ENCODE peak calls at places on chromosomes 6 and 20, in nine cellular contexts. B is small intestine; K is CD4-positive, alpha-beta memory T cell; W is heart left ventricle; U is Peyer's patch; A is tibial artery; Z is upper lobe of left lung; S is lower lobe of right lung; V is IMR-90. P is an unnamed sample.
A peak's percentile ranks its signal among the peaks of the same experiment; 100 is the strongest.

GRCh38 chr6:24658573-24659511 is 7.9 kb downstream of the TDP2 start:
- DNase-seq in S (no peak), U (no peak), A (no peak), Z (peak; percentile 57), B (peak; percentile 57), K (no peak), W (no peak), V (peak; percentile 90), P (peak; percentile 71)

GRCh38 chr20:50540620-50541605 is 30.7 kb downstream of the PTPN1 start:
- DNase-seq in S (no peak), Z (peak; percentile 42), W (no peak), B (no peak), V (peak; percentile 93), A (no peak), K (no peak), U (no peak), P (peak; percentile 79)

GRCh38 chr6:164640946-164641345 is 668.5 kb downstream of the C6orf118 start:
- DNase-seq in A (no peak), K (no peak), S (no peak), Z (no peak), B (no peak), V (no peak), W (no peak), U (no peak), P (no peak)

GRCh38 chr6:34189806-34190503 is 44.1 kb upstream of the GRM4 start:
- DNase-seq in W (no peak), U (peak; percentile 81), Z (peak; percentile 31), V (no peak), B (no peak), K (peak; percentile 26), S (peak; percentile 66), A (no peak), P (no peak)

GRCh38 chr20:39176457-39176856 is 214.3 kb downstream of the DHX35 start:
- DNase-seq in S (no peak), A (no peak), Z (no peak), W (no peak), B (no peak), V (no peak), U (no peak), K (no peak), P (no peak)

GRCh38 chr6:38593419-38593818 is 46.3 kb downstream of the BTBD9 start:
- DNase-seq in Z (no peak), U (no peak), S (no peak), V (peak; percentile 32), W (no peak), B (no peak), K (no peak), A (no peak), P (no peak)

GRCh38 chr20:17518339-17519052 is 12.7 kb downstream of the BFSP1 start:
- DNase-seq in W (no peak), S (peak; percentile 58), A (no peak), B (no peak), V (no peak), U (no peak), Z (no peak), K (no peak), P (no peak)

GRCh38 chr6:84027340-84028183 is 6.0 kb upstream of the MRAP2 start:
- DNase-seq in S (no peak), U (no peak), V (peak; percentile 21), B (peak; percentile 57), K (no peak), Z (no peak), A (peak; percentile 82), W (no peak), P (no peak)

GRCh38 chr20:57911512-57912226 is 201.9 kb upstream of the PMEPA1 start:
- DNase-seq in S (no peak), B (no peak), V (no peak), Z (no peak), W (no peak), U (no peak), K (no peak), A (peak; percentile 49), P (no peak)

GRCh38 chr6:7631466-7631865 is 41.5 kb downstream of the SNRNP48 start:
- DNase-seq in U (no peak), Z (no peak), W (no peak), S (no peak), A (no peak), B (peak; percentile 29), V (no peak), K (no peak), P (no peak)
- H3K27ac ChIP-seq in U (no peak overlapping the region), Z (no peak overlapping the region), W (no peak overlapping the region), S (no peak overlapping the region), A (no peak overlapping the region), B (no peak overlapping the region), V (no peak overlapping the region), K (no peak overlapping the region), P (no peak overlapping the region)

DNA sequence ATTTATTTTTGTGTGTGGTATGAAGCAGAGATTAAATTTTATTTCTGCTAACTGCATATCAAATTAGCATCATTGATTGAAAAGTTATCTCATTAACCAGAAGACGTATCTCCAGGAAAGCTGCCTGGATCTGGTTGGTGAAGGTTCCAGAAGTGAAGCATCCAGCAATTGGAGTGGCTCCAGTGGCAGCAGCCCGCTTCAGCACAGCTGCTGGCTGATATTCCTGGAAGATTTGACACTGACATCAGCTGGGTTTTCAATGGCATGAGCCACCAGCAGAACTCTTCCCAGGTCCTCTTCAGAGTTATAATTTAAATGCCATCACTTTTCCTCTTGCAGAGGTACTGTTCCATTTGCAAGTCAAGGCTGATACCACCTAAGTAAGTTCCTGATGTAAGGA is 363.5 kb downstream of the BCKDHB start:
- DNase-seq in U (no peak), W (no peak), S (no peak), B (no peak), V (no peak), Z (no peak), A (no peak), K (no peak), P (no peak)
- H3K4me3 ChIP-seq in U (no peak overlapping the region), W (no peak overlapping the region), S (no peak overlapping the region), B (no peak overlapping the region), V (no peak overlapping the region), Z (no peak overlapping the region), A (no peak overlapping the region), K (no peak overlapping the region), P (no peak overlapping the region)

GRCh38 chr6:137352859-137353258 is 133.7 kb upstream of the IFNGR1 start:
- DNase-seq in U (peak; percentile 86), W (no peak), S (no peak), V (no peak), K (no peak), B (peak; percentile 80), Z (no peak), A (no peak), P (no peak)

GRCh38 chr6:137353346-137353745 is 134.2 kb upstream of the IFNGR1 start:
- DNase-seq in U (no peak), B (no peak), V (no peak), K (no peak), S (no peak), W (no peak), Z (no peak), A (no peak), P (no peak)

GRCh38 chr6:137350857-137351256 is 131.7 kb upstream of the IFNGR1 start:
- DNase-seq in U (no peak), B (no peak), Z (no peak), S (no peak), A (no peak), V (no peak), K (no peak), W (no peak), P (no peak)

GRCh38 chr6:137349856-137350830 is 131.0 kb upstream of the IFNGR1 start:
- DNase-seq in A (no peak), W (no peak), S (no peak), Z (no peak), B (no peak), V (no peak), U (no peak), K (no peak), P (no peak)

DNA sequence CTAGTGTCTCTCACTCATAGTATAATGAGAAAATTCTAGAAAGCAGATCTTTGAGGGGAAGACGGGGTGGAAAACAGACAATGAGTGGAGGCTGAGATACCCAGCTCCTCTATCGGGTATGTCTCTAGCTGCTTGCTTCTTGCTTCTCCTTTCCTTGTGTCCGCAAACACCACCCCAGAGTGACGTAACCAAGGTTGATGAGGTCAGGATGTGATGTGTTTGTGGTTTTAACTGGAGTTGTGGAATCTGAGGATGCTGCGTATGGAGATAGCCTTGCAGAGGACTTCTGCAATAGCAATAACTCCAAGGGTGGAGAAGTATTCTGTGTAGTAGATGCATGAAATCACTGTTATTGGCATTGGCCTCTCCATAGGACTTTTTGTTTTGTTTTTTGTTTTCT is 132.7 kb upstream of the IFNGR1 start:
- DNase-seq in V (peak; percentile 79), W (no peak), A (no peak), K (no peak), U (no peak), Z (peak; percentile 49), S (no peak), B (no peak), P (peak; percentile 13)
- H3K27ac ChIP-seq in V (no peak overlapping the region), W (no peak overlapping the region), A (no peak overlapping the region), K (no peak overlapping the region), U (no peak overlapping the region), Z (no peak overlapping the region), S (no peak overlapping the region), B (no peak overlapping the region), P (no peak overlapping the region)

GRCh38 chr6:43840490-43841218 is 70.6 kb downstream of the VEGFA start:
- DNase-seq in W (no peak), A (no peak), B (no peak), V (peak; percentile 84), K (no peak), Z (no peak), U (no peak), S (no peak), P (no peak)

GRCh38 chr6:43837501-43837900 is 67.5 kb downstream of the VEGFA start:
- DNase-seq in A (no peak), U (no peak), B (no peak), W (no peak), V (no peak), Z (no peak), K (no peak), S (no peak), P (no peak)

GRCh38 chr6:43836507-43836906 is 66.5 kb downstream of the VEGFA start:
- DNase-seq in W (no peak), S (no peak), V (peak; percentile 46), B (no peak), A (no peak), Z (no peak), U (no peak), K (no peak), P (no peak)

GRCh38 chr6:43835872-43836419 is 65.9 kb downstream of the VEGFA start:
- DNase-seq in B (no peak), S (no peak), U (no peak), A (no peak), Z (no peak), K (no peak), V (peak; percentile 78), W (no peak), P (no peak)

GRCh38 chr6:43838276-43839036 is 68.4 kb downstream of the VEGFA start:
- DNase-seq in Z (peak; percentile 79), W (peak; percentile 76), U (peak; percentile 78), V (peak; percentile 81), A (no peak), K (no peak), B (peak; percentile 60), S (peak; percentile 67), P (no peak)
- H3K4me3 ChIP-seq in Z (no peak overlapping the region), W (no peak overlapping the region), U (no peak overlapping the region), V (no peak overlapping the region), A (no peak overlapping the region), K (no peak overlapping the region), B (no peak overlapping the region), S (no peak overlapping the region), P (no peak overlapping the region)

P was measured in AG04450.